ENCODE peak calls at places on chromosomes 5 and 9, in seven cellular contexts. One of them, this sample, is unnamed.

GRCh38 chr5:41795125-41795524 is 75.1 kb downstream of the OXCT1 start:
- DNase-seq in HEK293T: no peak
- DNase-seq in HCT116: no peak
- DNase-seq in HepG2: no peak
- DNase-seq in H1: no peak
- DNase-seq in GM12878: no peak
- DNase-seq in K562: no peak
- DNase-seq in this sample: peak; percentile 24

GRCh38 chr9:107711528-107711927 is 222.0 kb upstream of the KLF4 start:
- DNase-seq in HEK293T: no peak
- DNase-seq in HCT116: peak; percentile 88
- DNase-seq in HepG2: no peak
- DNase-seq in H1: no peak
- DNase-seq in GM12878: no peak
- DNase-seq in K562: no peak
- DNase-seq in this sample: no peak

GRCh38 chr9:4106744-4107143 is 193.1 kb downstream of the GLIS3 start:
- DNase-seq in HEK293T: no peak
- DNase-seq in HCT116: no peak
- DNase-seq in HepG2: no peak
- DNase-seq in H1: no peak
- DNase-seq in GM12878: no peak
- DNase-seq in K562: no peak
- DNase-seq in this sample: no peak

GRCh38 chr5:73093943-73094342 is 26.4 kb upstream of the TMEM171 start:
- DNase-seq in HEK293T: no peak
- DNase-seq in HCT116: peak; percentile 59
- DNase-seq in HepG2: no peak
- DNase-seq in H1: no peak
- DNase-seq in GM12878: no peak
- DNase-seq in K562: no peak
- DNase-seq in this sample: no peak

GRCh38 chr5:151086905-151087360 is 6.1 kb upstream of the TNIP1 start:
- DNase-seq in HEK293T: no peak
- DNase-seq in HCT116: no peak
- DNase-seq in HepG2: no peak
- DNase-seq in H1: no peak
- DNase-seq in GM12878: no peak
- DNase-seq in K562: no peak
- DNase-seq in this sample: no peak

GRCh38 chr5:168404366-168404765 is 81.9 kb upstream of the RARS1 start:
- DNase-seq in HEK293T: no peak
- DNase-seq in HCT116: no peak
- DNase-seq in HepG2: no peak
- DNase-seq in H1: no peak
- DNase-seq in GM12878: no peak
- DNase-seq in K562: no peak
- DNase-seq in this sample: no peak

GRCh38 chr9:135692410-135692809 is 6.9 kb downstream of the SOHLH1 start:
- DNase-seq in HEK293T: no peak
- DNase-seq in HCT116: no peak
- DNase-seq in HepG2: no peak
- DNase-seq in H1: no peak
- DNase-seq in GM12878: no peak
- DNase-seq in K562: peak; percentile 28
- DNase-seq in this sample: no peak

GRCh38 chr9:14361074-14361473 is 47.1 kb upstream of the NFIB start:
- DNase-seq in HEK293T: no peak
- DNase-seq in HCT116: no peak
- DNase-seq in HepG2: no peak
- DNase-seq in H1: no peak
- DNase-seq in GM12878: no peak
- DNase-seq in K562: no peak
- DNase-seq in this sample: no peak

GRCh38 chr9:109717342-109717741 is 62.7 kb upstream of the PALM2AKAP2 start:
- DNase-seq in HEK293T: no peak
- DNase-seq in HCT116: peak; percentile 1
- DNase-seq in HepG2: no peak
- DNase-seq in H1: no peak
- DNase-seq in GM12878: no peak
- DNase-seq in K562: no peak
- DNase-seq in this sample: no peak

GRCh38 chr9:125428060-125428481 is 166.4 kb downstream of the GAPVD1 start:
- DNase-seq in HEK293T: peak; percentile 75
- DNase-seq in HCT116: peak; percentile 28
- DNase-seq in HepG2: no peak
- DNase-seq in H1: no peak
- DNase-seq in GM12878: no peak
- DNase-seq in K562: peak; percentile 90
- DNase-seq in this sample: peak; percentile 77

GRCh38 chr9:138024831-138025291 is 147.3 kb downstream of the CACNA1B start:
- DNase-seq in HEK293T: no peak
- DNase-seq in HCT116: no peak
- DNase-seq in HepG2: no peak
- DNase-seq in H1: no peak
- DNase-seq in GM12878: no peak
- DNase-seq in K562: no peak
- DNase-seq in this sample: no peak

GRCh38 chr5:127227881-127228280 is 62.7 kb upstream of the MEGF10 start:
- DNase-seq in HEK293T: no peak
- DNase-seq in HCT116: no peak
- DNase-seq in HepG2: no peak
- DNase-seq in H1: no peak
- DNase-seq in GM12878: no peak
- DNase-seq in K562: no peak
- DNase-seq in this sample: no peak

GRCh38 chr5:172860520-172861443 is 26.7 kb downstream of the ERGIC1 start:
- DNase-seq in HEK293T: no peak
- DNase-seq in HCT116: no peak
- DNase-seq in HepG2: no peak
- DNase-seq in H1: no peak
- DNase-seq in GM12878: no peak
- DNase-seq in K562: no peak
- DNase-seq in this sample: no peak

GRCh38 chr5:83972236-83972635 is 251.6 kb upstream of the HAPLN1 start:
- DNase-seq in HEK293T: no peak
- DNase-seq in HCT116: no peak
- DNase-seq in HepG2: no peak
- DNase-seq in H1: no peak
- DNase-seq in GM12878: no peak
- DNase-seq in K562: no peak
- DNase-seq in this sample: no peak

GRCh38 chr9:120712539-120713031 is 1.7 kb downstream of the MEGF9 start:
- DNase-seq in HEK293T: no peak
- DNase-seq in HCT116: no peak
- DNase-seq in HepG2: no peak
- DNase-seq in H1: no peak
- DNase-seq in GM12878: no peak
- DNase-seq in K562: no peak
- DNase-seq in this sample: no peak

GRCh38 chr9:134171316-134172197 is 7.2 kb upstream of the RNU6ATAC start:
- DNase-seq in HEK293T: no peak
- DNase-seq in HCT116: no peak
- DNase-seq in HepG2: no peak
- DNase-seq in H1: no peak
- DNase-seq in GM12878: no peak
- DNase-seq in K562: no peak
- DNase-seq in this sample: no peak

GRCh38 chr9:71664566-71664965 is 103.7 kb downstream of the CEMIP2 start:
- DNase-seq in HEK293T: no peak
- DNase-seq in HCT116: no peak
- DNase-seq in HepG2: no peak
- DNase-seq in H1: no peak
- DNase-seq in GM12878: no peak
- DNase-seq in K562: no peak
- DNase-seq in this sample: no peak

GRCh38 chr5:116578676-116579075 is 4.1 kb upstream of the SEMA6A start:
- DNase-seq in HEK293T: no peak
- DNase-seq in HCT116: no peak
- DNase-seq in HepG2: peak; percentile 24
- DNase-seq in H1: no peak
- DNase-seq in GM12878: no peak
- DNase-seq in K562: no peak
- DNase-seq in this sample: no peak

GRCh38 chr5:71937906-71938698 is 169.2 kb upstream of the MAP1B start:
- DNase-seq in HEK293T: no peak
- DNase-seq in HCT116: no peak
- DNase-seq in HepG2: no peak
- DNase-seq in H1: no peak
- DNase-seq in GM12878: no peak
- DNase-seq in K562: no peak
- DNase-seq in this sample: no peak
- TF ChIP-seq SP1 in HEK293T: no peak
- TF ChIP-seq SP1 in HCT116: no peak
- TF ChIP-seq SP1 in HepG2: no peak
- TF ChIP-seq SP1 in H1: no peak
- TF ChIP-seq SP1 in GM12878: no peak
- TF ChIP-seq SP1 in K562: no peak
- TF ChIP-seq SP1 in this sample: no peak

GRCh38 chr5:69046375-69046957 is 47.3 kb upstream of the SLC30A5 start:
- DNase-seq in HEK293T: no peak
- DNase-seq in HCT116: no peak
- DNase-seq in HepG2: peak; percentile 19
- DNase-seq in H1: no peak
- DNase-seq in GM12878: no peak
- DNase-seq in K562: peak; percentile 48
- DNase-seq in this sample: no peak
- TF ChIP-seq SP1 in HEK293T: no peak
- TF ChIP-seq SP1 in HCT116: no peak
- TF ChIP-seq SP1 in HepG2: no peak
- TF ChIP-seq SP1 in H1: no peak
- TF ChIP-seq SP1 in GM12878: no peak
- TF ChIP-seq SP1 in K562: peak; percentile 33
- TF ChIP-seq SP1 in this sample: no peak

GRCh38 chr5:138981606-138982005 is 106.5 kb upstream of the LRRTM2 start:
- DNase-seq in HEK293T: no peak
- DNase-seq in HCT116: no peak
- DNase-seq in HepG2: no peak
- DNase-seq in H1: no peak
- DNase-seq in GM12878: no peak
- DNase-seq in K562: no peak
- DNase-seq in this sample: no peak
- TF ChIP-seq SP1 in HEK293T: no peak
- TF ChIP-seq SP1 in HCT116: no peak
- TF ChIP-seq SP1 in HepG2: no peak
- TF ChIP-seq SP1 in H1: no peak
- TF ChIP-seq SP1 in GM12878: no peak
- TF ChIP-seq SP1 in K562: no peak
- TF ChIP-seq SP1 in this sample: no peak

GRCh38 chr9:450057-450456 is 235.4 kb downstream of the DOCK8 start:
- DNase-seq in HEK293T: no peak
- DNase-seq in HCT116: no peak
- DNase-seq in HepG2: no peak
- DNase-seq in H1: no peak
- DNase-seq in GM12878: no peak
- DNase-seq in K562: no peak
- DNase-seq in this sample: no peak

GRCh38 chr9:445033-445432 is 230.4 kb downstream of the DOCK8 start:
- DNase-seq in HEK293T: no peak
- DNase-seq in HCT116: no peak
- DNase-seq in HepG2: no peak
- DNase-seq in H1: no peak
- DNase-seq in GM12878: no peak
- DNase-seq in K562: no peak
- DNase-seq in this sample: no peak

GRCh38 chr9:444528-444927 is 229.9 kb downstream of the DOCK8 start:
- DNase-seq in HEK293T: no peak
- DNase-seq in HCT116: no peak
- DNase-seq in HepG2: no peak
- DNase-seq in H1: no peak
- DNase-seq in GM12878: no peak
- DNase-seq in K562: no peak
- DNase-seq in this sample: no peak

GRCh38 chr9:446074-446699 is 231.5 kb downstream of the DOCK8 start:
- DNase-seq in HEK293T: no peak
- DNase-seq in HCT116: no peak
- DNase-seq in HepG2: no peak
- DNase-seq in H1: no peak
- DNase-seq in GM12878: no peak
- DNase-seq in K562: no peak
- DNase-seq in this sample: no peak

GRCh38 chr9:447230-448025 is 232.8 kb downstream of the DOCK8 start:
- DNase-seq in HEK293T: no peak
- DNase-seq in HCT116: peak; percentile 65
- DNase-seq in HepG2: no peak
- DNase-seq in H1: no peak
- DNase-seq in GM12878: no peak
- DNase-seq in K562: peak; percentile 16
- DNase-seq in this sample: no peak
- TF ChIP-seq SP1 in HEK293T: no peak
- TF ChIP-seq SP1 in HCT116: peak; percentile 24
- TF ChIP-seq SP1 in HepG2: no peak
- TF ChIP-seq SP1 in H1: no peak
- TF ChIP-seq SP1 in GM12878: no peak
- TF ChIP-seq SP1 in K562: no peak
- TF ChIP-seq SP1 in this sample: no peak

DNA sequence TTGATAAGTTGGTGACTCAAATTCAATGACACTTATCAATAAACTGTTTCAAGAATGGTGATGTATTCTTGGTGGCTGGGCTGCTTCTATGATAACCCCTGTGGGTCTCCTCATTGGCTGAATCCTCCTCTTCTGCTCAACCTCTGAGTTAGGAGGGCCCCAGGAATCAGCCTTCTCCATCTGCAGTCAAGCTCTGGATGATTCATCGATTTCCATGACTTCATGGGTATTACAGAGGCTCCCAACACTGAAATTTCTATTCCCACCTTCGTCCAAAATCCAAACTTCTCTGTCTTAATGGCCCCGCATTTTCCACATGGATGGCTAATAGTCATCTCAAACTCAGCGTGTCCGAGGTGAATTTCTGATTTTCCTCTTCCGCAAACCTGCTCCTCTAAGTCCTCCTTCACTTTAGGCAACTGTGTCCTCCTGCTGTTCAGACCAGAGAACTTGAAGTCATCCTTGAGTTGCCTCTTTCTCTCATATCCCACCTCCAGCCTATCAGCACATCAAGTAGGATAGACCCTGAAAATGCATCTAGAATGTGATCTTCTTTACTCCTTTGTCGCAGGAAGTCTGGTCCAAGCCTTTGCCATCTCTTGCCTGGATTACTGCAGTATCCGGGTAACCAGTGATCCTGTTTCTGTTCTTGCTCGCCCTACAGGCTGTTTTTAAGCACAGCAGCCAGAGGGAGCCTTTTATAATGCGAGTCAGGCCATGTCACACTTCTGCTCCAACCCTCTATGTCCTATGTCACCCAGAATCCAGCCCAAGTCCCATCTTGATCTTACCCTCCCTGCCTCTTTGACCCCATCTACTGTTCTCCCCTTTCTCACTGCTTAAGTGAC is 41.4 kb upstream of the IL7R start:
- DNase-seq in HEK293T: peak; percentile 54
- DNase-seq in HCT116: peak; percentile 2
- DNase-seq in HepG2: peak; percentile 44
- DNase-seq in H1: no peak
- DNase-seq in GM12878: no peak
- DNase-seq in K562: peak; percentile 61
- DNase-seq in this sample: peak; percentile 30
- TF ChIP-seq SP1 in HEK293T: no peak
- TF ChIP-seq SP1 in HCT116: no peak
- TF ChIP-seq SP1 in HepG2: no peak
- TF ChIP-seq SP1 in H1: no peak
- TF ChIP-seq SP1 in GM12878: no peak
- TF ChIP-seq SP1 in K562: no peak
- TF ChIP-seq SP1 in this sample: no peak